ENCODE peak calls at places on chromosome 18, in ten cellular contexts. R, I, Q, G, K, Z, D, C, F and J are unnamed samples.

GRCh38 chr18:44700652-44701051 is 20.0 kb downstream of the SETBP1 start:
- DNase-seq in R (no peak), I (no peak), Q (no peak), G (no peak), K (peak; percentile 86), Z (peak; percentile 79), D (no peak), C (no peak), F (no peak), J (peak; percentile 34)

GRCh38 chr18:79439201-79440023 is 43.7 kb downstream of the NFATC1 start:
- DNase-seq in R (no peak), I (peak; percentile 80), Q (no peak), G (no peak), K (no peak), Z (no peak), D (no peak), C (peak; percentile 36), F (no peak), J (no peak)

GRCh38 chr18:159037-159652 is 788 bp downstream of the USP14 start:
- DNase-seq in R (peak; percentile 27), I (no peak), Q (peak; percentile 33), G (peak; percentile 23), K (no peak), Z (no peak), D (no peak), C (no peak), F (peak; percentile 26), J (no peak)

GRCh38 chr18:78293940-78294401 is 685.6 kb upstream of the SALL3 start:
- DNase-seq in R (no peak), I (no peak), Q (no peak), G (no peak), K (no peak), Z (no peak), D (no peak), C (no peak), F (no peak), J (no peak)

GRCh38 chr18:36389811-36390581 is 92.5 kb downstream of the FHOD3 start:
- DNase-seq in R (no peak), I (no peak), Q (no peak), G (no peak), K (no peak), Z (no peak), D (no peak), C (no peak), F (peak; percentile 68), J (no peak)

GRCh38 chr18:30970201-30970816 is 72.2 kb downstream of the DSC3 start:
- DNase-seq in R (peak; percentile 71), I (no peak), Q (peak; percentile 31), G (peak; percentile 30), K (no peak), Z (no peak), D (no peak), C (no peak), F (no peak), J (no peak)

GRCh38 chr18:78776706-78777105 is 202.9 kb upstream of the SALL3 start:
- DNase-seq in R (no peak), I (no peak), Q (no peak), G (no peak), K (no peak), Z (peak; percentile 29), D (no peak), C (no peak), F (no peak), J (peak; percentile 50)

GRCh38 chr18:32271649-32272324 is 81.9 kb downstream of the MEP1B start:
- DNase-seq in R (peak; percentile 83), I (no peak), Q (peak; percentile 36), G (peak; percentile 38), K (no peak), Z (no peak), D (no peak), C (peak; percentile 56), F (peak; percentile 62), J (peak; percentile 21)

GRCh38 chr18:45837283-45838070 is 12.0 kb downstream of the SIGLEC15 start:
- DNase-seq in R (peak; percentile 89), I (peak; percentile 93), Q (no peak), G (peak; percentile 64), K (no peak), Z (peak; percentile 89), D (peak; percentile 69), C (no peak), F (peak; percentile 82), J (peak; percentile 38)

GRCh38 chr18:34659579-34660517 is 50.2 kb upstream of the DTNA start:
- DNase-seq in R (peak; percentile 95), I (no peak), Q (peak; percentile 84), G (peak; percentile 98), K (peak; percentile 94), Z (peak; percentile 73), D (peak; percentile 88), C (no peak), F (peak; percentile 46), J (peak; percentile 73)

GRCh38 chr18:13520306-13520705 is 206.1 kb downstream of the FAM210A start:
- DNase-seq in R (no peak), I (no peak), Q (no peak), G (no peak), K (peak; percentile 81), Z (no peak), D (no peak), C (no peak), F (no peak), J (no peak)

GRCh38 chr18:69487488-69488394 is 87.1 kb downstream of the DOK6 start:
- DNase-seq in R (no peak), I (no peak), Q (no peak), G (no peak), K (no peak), Z (no peak), D (no peak), C (no peak), F (no peak), J (no peak)

GRCh38 chr18:69483574-69483973 is 82.9 kb downstream of the DOK6 start:
- DNase-seq in R (no peak), I (no peak), Q (no peak), G (no peak), K (no peak), Z (no peak), D (no peak), C (no peak), F (no peak), J (no peak)

GRCh38 chr18:69490072-69490471 is 89.4 kb downstream of the DOK6 start:
- DNase-seq in R (no peak), I (no peak), Q (no peak), G (no peak), K (no peak), Z (no peak), D (no peak), C (no peak), F (no peak), J (no peak)

GRCh38 chr18:69480460-69480859 is 79.8 kb downstream of the DOK6 start:
- DNase-seq in R (no peak), I (no peak), Q (no peak), G (no peak), K (no peak), Z (no peak), D (no peak), C (no peak), F (no peak), J (no peak)

DNA sequence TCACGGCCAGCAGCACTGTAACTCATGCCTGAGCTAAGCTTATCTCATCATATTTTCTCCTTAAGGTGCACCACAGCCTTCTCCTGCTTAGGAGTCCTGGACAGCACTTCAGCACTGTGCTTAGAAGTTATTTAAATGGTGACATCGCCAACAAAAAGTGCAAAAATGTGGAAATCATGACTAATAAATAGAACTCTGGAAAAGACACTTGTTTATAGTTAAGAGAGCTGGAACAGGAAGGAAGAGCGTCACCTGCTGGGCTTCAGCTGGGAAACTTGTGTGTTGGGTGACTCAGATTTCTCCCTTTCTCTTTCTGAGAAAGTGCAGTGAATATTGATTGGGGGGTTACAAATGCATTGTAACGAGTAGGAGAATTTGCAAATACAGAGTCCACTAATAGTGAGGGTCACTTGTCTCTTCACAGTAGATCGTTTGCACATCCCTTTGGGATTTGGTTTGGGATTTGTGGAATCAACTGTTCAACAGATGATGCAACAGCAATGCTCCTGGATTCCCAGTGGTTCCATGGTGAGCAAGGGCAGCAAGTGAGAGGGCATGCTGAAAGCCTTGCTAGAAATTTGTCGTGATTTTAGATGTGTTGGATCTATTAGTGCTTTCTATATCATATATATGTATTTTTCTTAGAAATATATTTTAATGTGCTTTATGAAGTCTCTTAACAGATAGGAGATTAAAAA is 84.2 kb downstream of the DOK6 start:
- DNase-seq in R (peak; percentile 56), I (no peak), Q (peak; percentile 22), G (peak; percentile 55), K (no peak), Z (no peak), D (no peak), C (no peak), F (no peak), J (no peak)
- TF ChIP-seq CTCF in R (peak; percentile 55), I (no peak), Q (peak; percentile 49), G (no peak), K (no peak), Z (no peak), D (no peak), C (no peak), F (peak; percentile 54), J (no peak)

DNA sequence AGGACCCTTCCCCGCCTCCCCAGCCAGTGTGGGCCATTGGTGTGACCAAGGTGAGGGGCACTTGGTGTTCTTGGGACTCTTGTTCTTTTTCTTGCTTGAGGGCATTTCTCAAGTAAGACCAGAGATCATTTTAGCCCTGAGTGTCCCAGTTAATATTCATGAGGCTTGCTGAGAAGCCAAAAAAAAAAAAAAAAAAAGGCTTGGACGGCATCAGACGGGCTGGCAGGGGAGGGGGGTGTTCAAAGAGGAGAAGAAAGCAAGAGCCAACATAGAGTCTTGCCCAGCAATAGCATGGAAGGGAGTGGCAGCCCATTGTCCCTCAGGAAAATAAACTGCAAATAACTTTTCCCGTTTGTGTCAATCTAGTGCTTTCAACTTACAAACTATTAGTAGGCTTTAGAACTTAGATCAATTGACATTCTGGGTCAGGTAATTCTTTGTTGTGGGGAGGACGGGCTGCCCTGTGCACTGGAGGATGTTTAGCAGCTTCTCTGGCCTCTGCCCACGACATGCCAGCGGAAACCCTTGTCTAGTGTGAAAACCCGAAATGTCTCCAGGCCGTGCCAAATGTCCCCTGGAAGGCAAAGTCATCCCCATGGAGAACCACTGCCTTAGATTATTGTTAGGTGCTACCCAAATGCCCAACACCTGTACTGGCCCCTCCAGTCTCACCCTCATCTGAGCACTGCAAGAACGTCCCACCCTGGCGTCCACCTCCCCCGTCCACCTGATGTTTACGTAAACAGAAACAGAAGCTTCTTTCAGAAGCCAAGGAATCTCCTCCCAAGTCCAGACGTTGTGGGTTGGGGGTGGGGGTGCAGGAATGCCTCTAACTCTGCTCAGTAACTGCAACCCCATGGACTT is 163.4 kb downstream of the BCL2 start:
- DNase-seq in R (no peak), I (no peak), Q (no peak), G (no peak), K (no peak), Z (no peak), D (no peak), C (no peak), F (no peak), J (no peak)
- H3K4me1 ChIP-seq in R (peaks cover 5% of the 10 kb centered on the region), I (peaks cover 12% of the 10 kb centered on the region), Q (peaks cover 9% of the 10 kb centered on the region), G (no peaks in the 10 kb centered on the region), K (peaks cover 19% of the 10 kb centered on the region), Z (peaks cover 84% of the 10 kb centered on the region), D (peaks cover 22% of the 10 kb centered on the region), C (no peaks in the 10 kb centered on the region), F (peaks cover 7% of the 10 kb centered on the region), J (peaks cover 44% of the 10 kb centered on the region)

GRCh38 chr18:22485808-22486244 is 68.1 kb upstream of the CTAGE1 start:
- DNase-seq in R (no peak), I (no peak), Q (no peak), G (no peak), K (no peak), Z (no peak), D (no peak), C (no peak), F (no peak), J (no peak)
- TF ChIP-seq POLR2AphosphoS5 in R (no peak), I (no peak), Q (no peak), G (no peak), K (no peak), Z (no peak), D (no peak), C (no peak), F (no peak), J (no peak)

GRCh38 chr18:6729247-6730091 is at the start of gene ARHGAP28:
- DNase-seq in R (peak; percentile 86), I (peak; percentile 96), Q (no peak), G (peak; percentile 96), K (peak; percentile 89), Z (peak; percentile 87), D (peak; percentile 59), C (peak; percentile 88), F (peak; percentile 89), J (peak; percentile 60)
- TF ChIP-seq CTCF in R (peak; percentile 36), I (peak; percentile 50), Q (peak; percentile 46), G (peak; percentile 32), K (no peak), Z (no peak), D (no peak), C (peak; percentile 60), F (peak; percentile 36), J (no peak)